ENCODE peak calls at places on chromosomes 3 and 15, in eight cellular contexts. One of them, this sample, is unnamed.

GRCh38 chr3:159882784-159883779 is 105.6 kb upstream of the IL12A start:
- DNase-seq in iris pigment epithelial cell: peak; percentile 96
- DNase-seq in progenitor cell of endocrine pancreas: no peak
- DNase-seq in CD8-positive, alpha-beta T cell: no peak
- DNase-seq in AG08396: no peak
- DNase-seq in Ammon's horn: peak; percentile 64
- DNase-seq in mesothelial cell of epicardium: no peak
- DNase-seq in HEK293T: peak; percentile 15
- DNase-seq in this sample: no peak

GRCh38 chr15:57327985-57328471 is 48.3 kb upstream of the CGNL1 start:
- DNase-seq in iris pigment epithelial cell: peak; percentile 97
- DNase-seq in progenitor cell of endocrine pancreas: no peak
- DNase-seq in CD8-positive, alpha-beta T cell: no peak
- DNase-seq in AG08396: peak; percentile 87
- DNase-seq in Ammon's horn: no peak
- DNase-seq in mesothelial cell of epicardium: no peak
- DNase-seq in HEK293T: no peak
- DNase-seq in this sample: peak; percentile 69

GRCh38 chr3:117735481-117736101 is 1026.0 kb downstream of the TUSC7 start:
- DNase-seq in iris pigment epithelial cell: peak; percentile 67
- DNase-seq in progenitor cell of endocrine pancreas: no peak
- DNase-seq in CD8-positive, alpha-beta T cell: no peak
- DNase-seq in AG08396: peak; percentile 26
- DNase-seq in Ammon's horn: no peak
- DNase-seq in mesothelial cell of epicardium: no peak
- DNase-seq in HEK293T: no peak
- DNase-seq in this sample: peak; percentile 33

GRCh38 chr3:194140520-194141414 is 4.8 kb downstream of the HES1 start:
- DNase-seq in iris pigment epithelial cell: peak; percentile 80
- DNase-seq in progenitor cell of endocrine pancreas: peak; percentile 28
- DNase-seq in CD8-positive, alpha-beta T cell: no peak
- DNase-seq in AG08396: no peak
- DNase-seq in Ammon's horn: no peak
- DNase-seq in mesothelial cell of epicardium: peak; percentile 50
- DNase-seq in HEK293T: peak; percentile 37
- DNase-seq in this sample: peak; percentile 56

GRCh38 chr3:20186600-20187004 is 596 bp upstream of the SGO1 start:
- DNase-seq in iris pigment epithelial cell: no peak
- DNase-seq in progenitor cell of endocrine pancreas: no peak
- DNase-seq in CD8-positive, alpha-beta T cell: no peak
- DNase-seq in AG08396: no peak
- DNase-seq in Ammon's horn: peak; percentile 31
- DNase-seq in mesothelial cell of epicardium: no peak
- DNase-seq in HEK293T: no peak
- DNase-seq in this sample: peak; percentile 20

GRCh38 chr15:58574612-58575011 is 142.8 kb downstream of the LIPC start:
- DNase-seq in iris pigment epithelial cell: no peak
- DNase-seq in progenitor cell of endocrine pancreas: no peak
- DNase-seq in CD8-positive, alpha-beta T cell: no peak
- DNase-seq in AG08396: no peak
- DNase-seq in Ammon's horn: no peak
- DNase-seq in mesothelial cell of epicardium: no peak
- DNase-seq in HEK293T: no peak
- DNase-seq in this sample: no peak

GRCh38 chr15:58247803-58248503 is 109.8 kb downstream of the AQP9 start:
- DNase-seq in iris pigment epithelial cell: no peak
- DNase-seq in progenitor cell of endocrine pancreas: no peak
- DNase-seq in CD8-positive, alpha-beta T cell: no peak
- DNase-seq in AG08396: no peak
- DNase-seq in Ammon's horn: peak; percentile 83
- DNase-seq in mesothelial cell of epicardium: no peak
- DNase-seq in HEK293T: no peak
- DNase-seq in this sample: no peak

GRCh38 chr3:127172670-127173515 is 20.0 kb upstream of the PRR23E start:
- DNase-seq in iris pigment epithelial cell: peak; percentile 60
- DNase-seq in progenitor cell of endocrine pancreas: no peak
- DNase-seq in CD8-positive, alpha-beta T cell: no peak
- DNase-seq in AG08396: peak; percentile 83
- DNase-seq in Ammon's horn: no peak
- DNase-seq in mesothelial cell of epicardium: no peak
- DNase-seq in HEK293T: peak; percentile 27
- DNase-seq in this sample: peak; percentile 94

GRCh38 chr3:9497821-9498565 is 55.6 kb downstream of the LHFPL4 start:
- DNase-seq in iris pigment epithelial cell: peak; percentile 36
- DNase-seq in progenitor cell of endocrine pancreas: no peak
- DNase-seq in CD8-positive, alpha-beta T cell: no peak
- DNase-seq in AG08396: peak; percentile 39
- DNase-seq in Ammon's horn: no peak
- DNase-seq in mesothelial cell of epicardium: no peak
- DNase-seq in HEK293T: no peak
- DNase-seq in this sample: no peak